ENCODE peak calls at places on chromosome 1, in ten cellular contexts. Z is K562, K is GM12878, A is esophagus muscularis mucosa, D is ovary, J is A549, M is tibial nerve, X is transverse colon, S is sigmoid colon, R is HepG2. V is an unnamed sample. For H3K4me1, the result is how much of the 10 kb centered on the place peaks cover.

GRCh38 chr1:39590546-39590945 is 14.0 kb upstream of the PABPC4 start:
- DNase-seq in J (no peak), A (no peak), D (no peak), M (no peak), S (no peak), Z (no peak), R (no peak), K (no peak), X (no peak), V (no peak)

GRCh38 chr1:79796434-79796833 is 789.9 kb upstream of the ADGRL4 start:
- DNase-seq in K (no peak), X (no peak), M (no peak), J (no peak), Z (no peak), A (no peak), D (no peak), S (no peak), R (no peak), V (no peak)

GRCh38 chr1:171869097-171869496 is 27.8 kb downstream of the DNM3 start:
- DNase-seq in J (no peak), D (peak), M (no peak), A (no peak), K (no peak), S (no peak), X (no peak), R (no peak), Z (no peak), V (no peak)

GRCh38 chr1:245710961-245711903 is 556.4 kb downstream of the KIF26B start:
- DNase-seq in R (no peak), K (no peak), J (no peak), S (no peak), M (no peak), X (no peak), Z (no peak), A (peak), D (no peak), V (no peak)

GRCh38 chr1:23619299-23620188 is 60.2 kb upstream of the ID3 start:
- DNase-seq in J (no peak), X (peak), S (no peak), D (no peak), M (no peak), R (no peak), Z (peak), A (no peak), K (no peak), V (peak)

GRCh38 chr1:96010000-96010399 is 711.6 kb upstream of the PTBP2 start:
- DNase-seq in D (no peak), K (no peak), Z (no peak), M (no peak), R (no peak), J (no peak), S (no peak), A (no peak), X (no peak), V (no peak)

GRCh38 chr1:192160186-192160585 is 1.9 kb downstream of the RGS18 start:
- DNase-seq in X (no peak), S (no peak), K (no peak), R (no peak), Z (no peak), D (no peak), M (no peak), J (no peak), A (no peak), V (no peak)

GRCh38 chr1:116495534-116495933 is 75.3 kb downstream of the CD58 start:
- DNase-seq in R (no peak), S (no peak), X (no peak), D (no peak), M (no peak), A (no peak), J (no peak), Z (no peak), K (no peak), V (no peak)

GRCh38 chr1:60470231-60470630 is 396.7 kb upstream of the C1orf87 start:
- DNase-seq in X (no peak), S (no peak), D (no peak), J (no peak), K (no peak), A (no peak), M (no peak), Z (no peak), R (no peak), V (no peak)

GRCh38 chr1:198024782-198025181 is 107.6 kb downstream of the LHX9 start:
- DNase-seq in A (no peak), K (no peak), R (no peak), D (no peak), Z (no peak), X (no peak), J (no peak), S (no peak), M (no peak), V (no peak)

GRCh38 chr1:181583598-181583997 is 100.3 kb downstream of the CACNA1E start:
- DNase-seq in S (no peak), R (peak), M (no peak), A (no peak), D (no peak), Z (no peak), K (no peak), J (no peak), X (peak), V (peak)

GRCh38 chr1:59204001-59204400 is 92.9 kb upstream of the FGGY start:
- DNase-seq in S (no peak), Z (no peak), K (no peak), J (no peak), D (no peak), A (no peak), X (peak), M (no peak), R (peak), V (peak)

GRCh38 chr1:214587165-214587564 is 15.8 kb upstream of the CENPF start:
- DNase-seq in S (no peak), X (no peak), Z (no peak), D (no peak), A (no peak), R (no peak), K (no peak), J (no peak), M (no peak), V (no peak)

GRCh38 chr1:26897351-26897750 is 2.9 kb downstream of the GPATCH3 start:
- DNase-seq in Z (no peak), A (no peak), X (no peak), D (no peak), M (no peak), K (no peak), J (no peak), S (no peak), R (no peak), V (no peak)

GRCh38 chr1:158049867-158050266 is 56.4 kb downstream of the KIRREL1 start:
- DNase-seq in M (no peak), R (no peak), X (no peak), Z (no peak), A (no peak), S (no peak), D (no peak), K (no peak), J (no peak), V (no peak)

GRCh38 chr1:215003686-215004085 is 78.9 kb upstream of the KCNK2 start:
- DNase-seq in J (no peak), Z (no peak), S (no peak), M (no peak), A (no peak), X (no peak), K (no peak), R (peak), D (no peak), V (no peak)

GRCh38 chr1:34928865-34929496 is 469 bp downstream of the DLGAP3 start:
- DNase-seq in Z (peak), X (no peak), J (no peak), M (no peak), R (no peak), A (no peak), S (no peak), K (no peak), D (no peak), V (no peak)

GRCh38 chr1:222820159-222820732 is 5.4 kb downstream of the DISP1 start:
- DNase-seq in D (no peak), J (no peak), X (no peak), K (no peak), A (no peak), M (no peak), Z (no peak), R (no peak), S (no peak), V (no peak)

GRCh38 chr1:199690520-199690919 is 337.0 kb upstream of the NR5A2 start:
- DNase-seq in M (no peak), J (no peak), R (no peak), X (no peak), D (no peak), Z (no peak), A (no peak), S (no peak), K (no peak), V (no peak)

GRCh38 chr1:156143765-156144489 is 9.5 kb upstream of the SEMA4A start:
- DNase-seq in Z (no peak), R (no peak), J (no peak), X (no peak), A (no peak), D (no peak), S (no peak), K (no peak), M (no peak), V (no peak)

GRCh38 chr1:219927298-219927955 is 930 bp downstream of the SLC30A10 start:
- DNase-seq in K (no peak), S (no peak), R (no peak), Z (peak), D (no peak), M (no peak), J (no peak), A (peak), X (no peak), V (no peak)

DNA sequence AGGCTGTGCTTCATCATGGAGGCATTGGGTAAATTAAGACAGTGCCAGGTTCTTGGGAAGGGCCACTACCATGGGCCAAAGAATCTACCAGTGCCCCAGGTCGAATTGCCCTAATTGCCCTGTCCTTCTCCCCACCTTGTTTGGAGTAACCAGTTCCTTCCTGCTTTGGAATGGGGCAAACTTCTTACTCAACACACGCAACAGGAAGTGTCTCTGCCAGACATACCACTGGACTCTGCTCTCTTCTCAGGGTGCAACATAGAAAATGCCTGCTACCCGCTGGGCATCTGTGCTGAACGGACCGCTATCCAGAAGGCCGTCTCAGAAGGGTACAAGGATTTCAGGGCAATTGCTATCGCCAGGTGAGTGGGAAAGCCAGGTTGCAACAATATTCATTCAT is 15.8 kb downstream of the CDA start:
- DNase-seq in R (no peak), Z (no peak), D (no peak), A (no peak), S (no peak), M (no peak), K (no peak), J (no peak), X (peak), V (no peak)
- H3K4me1 ChIP-seq in R (under half), Z (under half), D (under half), A (under half), S (under half), M (under half), K (under half), J (half or more), X (under half), V (under half)

DNA sequence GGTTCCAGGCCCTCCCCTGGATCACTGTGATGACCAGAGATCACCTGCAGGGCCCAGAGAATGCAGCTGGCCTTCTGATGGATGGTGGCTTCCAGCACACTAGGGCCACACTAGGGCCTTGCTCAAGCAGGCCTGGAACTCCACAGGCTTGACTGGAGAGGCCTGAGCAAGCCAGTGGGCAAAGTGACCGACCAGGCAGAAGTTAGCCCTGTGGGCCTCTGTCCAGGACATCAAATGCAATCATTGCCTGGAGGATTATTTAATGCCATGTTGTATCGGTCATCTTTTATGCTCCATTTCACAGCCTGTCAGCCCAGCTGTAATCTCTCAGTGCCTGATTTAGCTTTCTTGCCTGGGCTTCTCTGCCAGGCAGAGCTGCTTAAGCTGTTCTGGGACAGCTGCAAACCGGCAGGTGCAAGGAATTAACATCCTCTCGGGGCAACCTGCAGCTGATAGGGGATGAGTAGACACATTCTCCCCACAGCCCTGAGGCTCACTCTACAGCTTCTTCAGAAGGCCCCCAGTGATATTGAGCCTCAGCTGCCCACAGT is 17.7 kb downstream of the NENF start:
- DNase-seq in K (no peak), S (peak), A (no peak), M (no peak), D (no peak), X (no peak), R (no peak), Z (no peak), J (no peak), V (no peak)
- TF ChIP-seq EP300 in K (no peak), S (no peak), A (no peak), M (no peak), D (no peak), X (no peak), R (no peak), Z (no peak), J (no peak), V (no peak)

DNA sequence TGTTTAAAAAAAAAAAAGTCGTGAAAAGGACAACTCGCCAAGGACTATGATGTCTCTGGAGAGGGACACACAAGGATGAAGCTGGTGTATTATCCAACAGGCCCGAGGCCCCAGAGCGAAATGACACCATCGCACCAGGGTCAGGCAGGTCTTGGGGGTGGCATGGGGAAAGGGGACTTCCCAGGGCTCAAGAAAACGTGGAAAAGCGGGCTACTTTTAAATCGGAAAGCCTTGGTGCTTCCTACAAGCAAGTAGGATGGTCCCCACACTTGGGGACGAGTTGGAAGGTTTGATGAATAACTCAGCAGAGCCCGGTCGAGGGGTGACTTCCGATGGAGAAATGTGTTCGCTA is 505 bp upstream of the GNPAT start:
- DNase-seq in Z (no peak), J (no peak), K (no peak), R (no peak), S (no peak), A (no peak), M (no peak), X (no peak), D (no peak), V (no peak)
- H3K4me1 ChIP-seq in Z (under half), J (under half), K (under half), R (half or more), S (under half), A (under half), M (under half), X (under half), D (under half), V (half or more)

GRCh38 chr1:151199860-151200581 is 1.7 kb downstream of the PIP5K1A start:
- DNase-seq in S (peak), J (peak), A (no peak), Z (peak), K (no peak), X (no peak), R (peak), M (no peak), D (no peak), V (no peak)

GRCh38 chr1:151196292-151196800 is 2.0 kb upstream of the PIP5K1A start:
- DNase-seq in M (peak), K (peak), A (no peak), D (peak), X (peak), S (peak), R (peak), Z (peak), J (peak), V (peak)

GRCh38 chr1:151193856-151194255 is 3.9 kb upstream of the VPS72 start:
- DNase-seq in R (no peak), J (no peak), X (no peak), M (no peak), A (no peak), D (no peak), S (no peak), K (no peak), Z (no peak), V (no peak)

GRCh38 chr1:151197863-151198253 is 494 bp upstream of the PIP5K1A start:
- DNase-seq in K (no peak), J (no peak), D (no peak), Z (peak), A (no peak), X (peak), S (no peak), R (peak), M (no peak), V (no peak)

DNA sequence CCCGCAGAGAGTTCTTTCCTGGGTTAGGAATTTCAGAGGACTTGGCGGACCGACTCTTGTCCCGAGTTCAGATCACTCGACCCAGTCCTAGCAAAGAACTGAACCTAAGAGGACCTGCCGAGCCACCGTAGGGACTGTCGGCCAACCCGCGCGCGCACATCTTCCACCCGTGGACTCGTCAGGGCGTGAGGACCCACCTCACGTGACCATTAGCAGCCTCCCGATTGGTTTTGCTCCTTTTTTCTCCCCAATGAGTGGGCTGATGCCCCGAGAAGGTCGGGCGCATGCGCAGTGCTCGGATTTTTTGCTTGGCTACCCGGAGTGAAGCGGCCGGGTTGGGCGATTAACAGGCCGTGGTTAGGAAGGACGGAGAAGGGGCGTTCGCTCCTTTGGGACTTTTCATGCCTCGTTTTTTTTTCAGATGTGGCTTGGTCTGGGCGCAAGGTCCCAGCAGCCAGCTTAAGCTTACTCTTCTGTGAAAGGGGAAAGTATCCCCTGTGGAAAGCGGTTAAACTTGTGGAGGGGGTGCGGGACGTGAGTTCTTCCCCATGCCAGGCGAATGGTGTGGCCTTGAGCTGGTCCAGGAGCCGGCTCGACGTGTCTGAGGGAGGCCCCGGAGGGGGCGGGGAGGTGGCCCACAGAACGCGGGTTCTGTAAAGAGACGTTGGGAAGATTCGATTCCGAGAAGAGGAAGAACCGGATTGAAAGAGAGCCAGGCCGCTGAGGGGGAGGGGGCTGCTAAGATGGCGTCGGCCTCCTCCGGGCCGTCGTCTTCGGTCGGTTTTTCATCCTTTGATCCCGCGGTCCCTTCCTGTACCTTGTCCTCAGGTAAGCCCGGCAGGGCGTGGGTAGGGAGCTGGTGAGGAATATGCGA is at the start of gene PIP5K1A:
- DNase-seq in Z (peak), M (peak), R (peak), K (peak), X (peak), J (peak), S (peak), A (peak), D (peak), V (peak)
- TF ChIP-seq EP300 in Z (no peak), M (peak), R (no peak), K (peak), X (no peak), J (no peak), S (no peak), A (no peak), D (no peak), V (no peak)

DNA sequence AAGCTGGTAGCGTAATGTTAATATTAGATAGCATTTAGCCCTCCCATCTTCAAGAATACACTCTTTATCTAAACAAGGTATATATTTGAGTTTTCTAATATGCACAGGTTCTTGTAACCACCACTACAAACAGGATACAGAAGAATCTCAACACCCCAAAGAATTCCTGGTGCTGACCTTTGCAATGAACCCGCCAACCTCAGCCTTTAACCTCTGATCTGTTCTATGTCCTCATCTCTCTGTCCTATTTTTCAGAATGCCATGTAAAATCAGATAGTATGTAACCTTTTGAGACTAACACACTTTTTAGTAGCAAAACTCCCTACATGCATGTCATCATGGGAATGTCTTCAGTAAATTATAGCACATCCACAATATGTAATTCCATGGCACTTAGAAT is 71.1 kb downstream of the LRRC8C start:
- DNase-seq in S (no peak), M (no peak), A (no peak), Z (peak), R (no peak), X (no peak), K (no peak), D (no peak), J (no peak), V (no peak)
- H3K4me1 ChIP-seq in S (under half), M (under half), A (under half), Z (half or more), R (under half), X (under half), K (under half), D (under half), J (under half), V (under half)